ENCODE peak calls at places on chromosomes 3 and 15, in nine cellular contexts. One of them, this sample, is unnamed.

GRCh38 chr3:130539005-130539404 is 22.0 kb downstream of the COL6A6 start:
- DNase-seq in fibroblast of mammary gland: peak; percentile 47
- DNase-seq in kidney tubule cell: peak; percentile 53
- DNase-seq in RCC 7860: no peak
- DNase-seq in KBM-7: peak; percentile 40
- DNase-seq in activated T-helper 1 cell treated with anti-CD3 and anti-CD28 coated beads, Interleukin-12 subunit alpha, Interleukin-12 subunit beta, Interleukin-2, Interleukin-4 antibody, amounts not matched to agents 30 ng/mL and 10 ng/mL and 1 ng/mL, durations not matched to agents 14 hours and 24 hours and 36 hours: no peak
- DNase-seq in SHP77: peak; percentile 42
- DNase-seq in mesendoderm: peak; percentile 84
- DNase-seq in naive thymus-derived CD8-positive, alpha-beta T cell: no peak
- DNase-seq in this sample: peak; percentile 25

GRCh38 chr15:69080203-69080957 is 65.9 kb downstream of the NOX5 start:
- DNase-seq in fibroblast of mammary gland: no peak
- DNase-seq in kidney tubule cell: peak; percentile 50
- DNase-seq in RCC 7860: no peak
- DNase-seq in KBM-7: no peak
- DNase-seq in activated T-helper 1 cell treated with anti-CD3 and anti-CD28 coated beads, Interleukin-12 subunit alpha, Interleukin-12 subunit beta, Interleukin-2, Interleukin-4 antibody, amounts not matched to agents 30 ng/mL and 10 ng/mL and 1 ng/mL, durations not matched to agents 14 hours and 24 hours and 36 hours: no peak
- DNase-seq in SHP77: no peak
- DNase-seq in mesendoderm: peak; percentile 82
- DNase-seq in naive thymus-derived CD8-positive, alpha-beta T cell: no peak
- DNase-seq in this sample: peak; percentile 55

GRCh38 chr3:189001559-189001958 is 170.2 kb upstream of the TPRG1 start:
- DNase-seq in fibroblast of mammary gland: peak; percentile 95
- DNase-seq in kidney tubule cell: peak; percentile 85
- DNase-seq in RCC 7860: peak; percentile 65
- DNase-seq in KBM-7: no peak
- DNase-seq in activated T-helper 1 cell treated with anti-CD3 and anti-CD28 coated beads, Interleukin-12 subunit alpha, Interleukin-12 subunit beta, Interleukin-2, Interleukin-4 antibody, amounts not matched to agents 30 ng/mL and 10 ng/mL and 1 ng/mL, durations not matched to agents 14 hours and 24 hours and 36 hours: no peak
- DNase-seq in SHP77: no peak
- DNase-seq in mesendoderm: peak; percentile 26
- DNase-seq in naive thymus-derived CD8-positive, alpha-beta T cell: no peak
- DNase-seq in this sample: no peak

GRCh38 chr3:142977399-142977728 is 13.9 kb upstream of the PAQR9 start:
- DNase-seq in fibroblast of mammary gland: peak; percentile 68
- DNase-seq in kidney tubule cell: peak; percentile 82
- DNase-seq in RCC 7860: peak; percentile 72
- DNase-seq in KBM-7: no peak
- DNase-seq in activated T-helper 1 cell treated with anti-CD3 and anti-CD28 coated beads, Interleukin-12 subunit alpha, Interleukin-12 subunit beta, Interleukin-2, Interleukin-4 antibody, amounts not matched to agents 30 ng/mL and 10 ng/mL and 1 ng/mL, durations not matched to agents 14 hours and 24 hours and 36 hours: no peak
- DNase-seq in SHP77: no peak
- DNase-seq in mesendoderm: no peak
- DNase-seq in naive thymus-derived CD8-positive, alpha-beta T cell: no peak
- DNase-seq in this sample: no peak

GRCh38 chr15:25703726-25704125 is 159.4 kb downstream of the ATP10A start:
- DNase-seq in fibroblast of mammary gland: no peak
- DNase-seq in kidney tubule cell: no peak
- DNase-seq in RCC 7860: no peak
- DNase-seq in KBM-7: no peak
- DNase-seq in activated T-helper 1 cell treated with anti-CD3 and anti-CD28 coated beads, Interleukin-12 subunit alpha, Interleukin-12 subunit beta, Interleukin-2, Interleukin-4 antibody, amounts not matched to agents 30 ng/mL and 10 ng/mL and 1 ng/mL, durations not matched to agents 14 hours and 24 hours and 36 hours: no peak
- DNase-seq in SHP77: no peak
- DNase-seq in mesendoderm: no peak
- DNase-seq in naive thymus-derived CD8-positive, alpha-beta T cell: no peak
- DNase-seq in this sample: no peak

GRCh38 chr15:94135748-94136147 is 95.6 kb upstream of the MCTP2 start:
- DNase-seq in fibroblast of mammary gland: peak; percentile 46
- DNase-seq in kidney tubule cell: no peak
- DNase-seq in RCC 7860: no peak
- DNase-seq in KBM-7: peak; percentile 18
- DNase-seq in activated T-helper 1 cell treated with anti-CD3 and anti-CD28 coated beads, Interleukin-12 subunit alpha, Interleukin-12 subunit beta, Interleukin-2, Interleukin-4 antibody, amounts not matched to agents 30 ng/mL and 10 ng/mL and 1 ng/mL, durations not matched to agents 14 hours and 24 hours and 36 hours: no peak
- DNase-seq in SHP77: no peak
- DNase-seq in mesendoderm: peak; percentile 14
- DNase-seq in naive thymus-derived CD8-positive, alpha-beta T cell: no peak
- DNase-seq in this sample: no peak

GRCh38 chr15:48230498-48230897 is 24.4 kb downstream of the SLC12A1 start:
- DNase-seq in fibroblast of mammary gland: no peak
- DNase-seq in kidney tubule cell: no peak
- DNase-seq in RCC 7860: no peak
- DNase-seq in KBM-7: no peak
- DNase-seq in activated T-helper 1 cell treated with anti-CD3 and anti-CD28 coated beads, Interleukin-12 subunit alpha, Interleukin-12 subunit beta, Interleukin-2, Interleukin-4 antibody, amounts not matched to agents 30 ng/mL and 10 ng/mL and 1 ng/mL, durations not matched to agents 14 hours and 24 hours and 36 hours: no peak
- DNase-seq in SHP77: no peak
- DNase-seq in mesendoderm: no peak
- DNase-seq in naive thymus-derived CD8-positive, alpha-beta T cell: no peak
- DNase-seq in this sample: no peak

GRCh38 chr3:24678441-24678865 is 183.8 kb upstream of the THRB start:
- DNase-seq in fibroblast of mammary gland: peak; percentile 99
- DNase-seq in kidney tubule cell: peak; percentile 88
- DNase-seq in RCC 7860: peak; percentile 80
- DNase-seq in KBM-7: peak; percentile 80
- DNase-seq in activated T-helper 1 cell treated with anti-CD3 and anti-CD28 coated beads, Interleukin-12 subunit alpha, Interleukin-12 subunit beta, Interleukin-2, Interleukin-4 antibody, amounts not matched to agents 30 ng/mL and 10 ng/mL and 1 ng/mL, durations not matched to agents 14 hours and 24 hours and 36 hours: peak; percentile 14
- DNase-seq in SHP77: no peak
- DNase-seq in mesendoderm: no peak
- DNase-seq in naive thymus-derived CD8-positive, alpha-beta T cell: no peak
- DNase-seq in this sample: no peak

GRCh38 chr3:186520957-186521842 is 23.0 kb downstream of the CRYGS start:
- DNase-seq in fibroblast of mammary gland: no peak
- DNase-seq in kidney tubule cell: peak; percentile 37
- DNase-seq in RCC 7860: no peak
- DNase-seq in KBM-7: no peak
- DNase-seq in activated T-helper 1 cell treated with anti-CD3 and anti-CD28 coated beads, Interleukin-12 subunit alpha, Interleukin-12 subunit beta, Interleukin-2, Interleukin-4 antibody, amounts not matched to agents 30 ng/mL and 10 ng/mL and 1 ng/mL, durations not matched to agents 14 hours and 24 hours and 36 hours: peak; percentile 12
- DNase-seq in SHP77: no peak
- DNase-seq in mesendoderm: no peak
- DNase-seq in naive thymus-derived CD8-positive, alpha-beta T cell: no peak
- DNase-seq in this sample: no peak

GRCh38 chr15:69758291-69758771 is 305.7 kb downstream of the RPLP1 start:
- DNase-seq in fibroblast of mammary gland: peak; percentile 19
- DNase-seq in kidney tubule cell: no peak
- DNase-seq in RCC 7860: no peak
- DNase-seq in KBM-7: no peak
- DNase-seq in activated T-helper 1 cell treated with anti-CD3 and anti-CD28 coated beads, Interleukin-12 subunit alpha, Interleukin-12 subunit beta, Interleukin-2, Interleukin-4 antibody, amounts not matched to agents 30 ng/mL and 10 ng/mL and 1 ng/mL, durations not matched to agents 14 hours and 24 hours and 36 hours: no peak
- DNase-seq in SHP77: no peak
- DNase-seq in mesendoderm: no peak
- DNase-seq in naive thymus-derived CD8-positive, alpha-beta T cell: no peak
- DNase-seq in this sample: no peak

GRCh38 chr15:52137432-52138357 is 25.1 kb upstream of the BCL2L10 start:
- DNase-seq in fibroblast of mammary gland: no peak
- DNase-seq in kidney tubule cell: no peak
- DNase-seq in RCC 7860: no peak
- DNase-seq in KBM-7: peak; percentile 94
- DNase-seq in activated T-helper 1 cell treated with anti-CD3 and anti-CD28 coated beads, Interleukin-12 subunit alpha, Interleukin-12 subunit beta, Interleukin-2, Interleukin-4 antibody, amounts not matched to agents 30 ng/mL and 10 ng/mL and 1 ng/mL, durations not matched to agents 14 hours and 24 hours and 36 hours: no peak
- DNase-seq in SHP77: no peak
- DNase-seq in mesendoderm: no peak
- DNase-seq in naive thymus-derived CD8-positive, alpha-beta T cell: no peak
- DNase-seq in this sample: no peak

GRCh38 chr3:114290911-114291901 is 2.6 kb upstream of the TIGIT start:
- DNase-seq in fibroblast of mammary gland: peak; percentile 41
- DNase-seq in kidney tubule cell: peak; percentile 53
- DNase-seq in RCC 7860: peak; percentile 30
- DNase-seq in KBM-7: peak; percentile 88
- DNase-seq in activated T-helper 1 cell treated with anti-CD3 and anti-CD28 coated beads, Interleukin-12 subunit alpha, Interleukin-12 subunit beta, Interleukin-2, Interleukin-4 antibody, amounts not matched to agents 30 ng/mL and 10 ng/mL and 1 ng/mL, durations not matched to agents 14 hours and 24 hours and 36 hours: peak; percentile 57
- DNase-seq in SHP77: peak; percentile 49
- DNase-seq in mesendoderm: peak; percentile 96
- DNase-seq in naive thymus-derived CD8-positive, alpha-beta T cell: peak; percentile 95
- DNase-seq in this sample: peak; percentile 16